ENCODE peak calls at places on chromosome 21, in four cellular contexts. One of them, this sample, is unnamed.

GRCh38 chr21:42021751-42022430 is 11.7 kb upstream of the ZBTB21 start:
- DNase-seq in brain microvascular endothelial cell: peak; percentile 56
- DNase-seq in CD8-positive, alpha-beta memory T cell: no peak
- DNase-seq in iPS-NIHi11: peak; percentile 71
- DNase-seq in this sample: no peak

GRCh38 chr21:25635310-25635709 is 3.7 kb upstream of the JAM2 start:
- DNase-seq in brain microvascular endothelial cell: no peak
- DNase-seq in CD8-positive, alpha-beta memory T cell: no peak
- DNase-seq in iPS-NIHi11: no peak
- DNase-seq in this sample: no peak

GRCh38 chr21:28771790-28772501 is 220.7 kb downstream of the LTN1 start:
- DNase-seq in brain microvascular endothelial cell: peak; percentile 66
- DNase-seq in CD8-positive, alpha-beta memory T cell: no peak
- DNase-seq in iPS-NIHi11: no peak
- DNase-seq in this sample: no peak

GRCh38 chr21:29511076-29511475 is 212.4 kb downstream of the BACH1 start:
- DNase-seq in brain microvascular endothelial cell: no peak
- DNase-seq in CD8-positive, alpha-beta memory T cell: no peak
- DNase-seq in iPS-NIHi11: no peak
- DNase-seq in this sample: no peak

GRCh38 chr21:16838330-16838729 is 674.5 kb upstream of the CXADR start:
- DNase-seq in brain microvascular endothelial cell: no peak
- DNase-seq in CD8-positive, alpha-beta memory T cell: no peak
- DNase-seq in iPS-NIHi11: no peak
- DNase-seq in this sample: peak; percentile 30

GRCh38 chr21:43367859-43368258 is 59.1 kb downstream of the SIK1 start:
- DNase-seq in brain microvascular endothelial cell: no peak
- DNase-seq in CD8-positive, alpha-beta memory T cell: no peak
- DNase-seq in iPS-NIHi11: no peak
- DNase-seq in this sample: no peak

GRCh38 chr21:45992311-45993209 is 11.0 kb downstream of the COL6A1 start:
- DNase-seq in brain microvascular endothelial cell: no peak
- DNase-seq in CD8-positive, alpha-beta memory T cell: no peak
- DNase-seq in iPS-NIHi11: peak; percentile 16
- DNase-seq in this sample: peak; percentile 1

GRCh38 chr21:14523234-14523633 is 22.9 kb downstream of the SAMSN1 start:
- DNase-seq in brain microvascular endothelial cell: no peak
- DNase-seq in CD8-positive, alpha-beta memory T cell: no peak
- DNase-seq in iPS-NIHi11: no peak
- DNase-seq in this sample: no peak

GRCh38 chr21:39714331-39714730 is 30.7 kb upstream of the IGSF5 start:
- DNase-seq in brain microvascular endothelial cell: no peak
- DNase-seq in CD8-positive, alpha-beta memory T cell: no peak
- DNase-seq in iPS-NIHi11: no peak
- DNase-seq in this sample: no peak

GRCh38 chr21:33042812-33043211 is 17.1 kb downstream of the OLIG2 start:
- DNase-seq in brain microvascular endothelial cell: peak; percentile 92
- DNase-seq in CD8-positive, alpha-beta memory T cell: no peak
- DNase-seq in iPS-NIHi11: no peak
- DNase-seq in this sample: peak; percentile 43

GRCh38 chr21:46108827-46109226 is 10.9 kb downstream of the COL6A2 start:
- DNase-seq in brain microvascular endothelial cell: no peak
- DNase-seq in CD8-positive, alpha-beta memory T cell: no peak
- DNase-seq in iPS-NIHi11: no peak
- DNase-seq in this sample: no peak

GRCh38 chr21:34558960-34559631 is 47.1 kb upstream of the KCNE1 start:
- DNase-seq in brain microvascular endothelial cell: no peak
- DNase-seq in CD8-positive, alpha-beta memory T cell: no peak
- DNase-seq in iPS-NIHi11: no peak
- DNase-seq in this sample: no peak

GRCh38 chr21:31201548-31201947 is 142.5 kb downstream of the TIAM1 start:
- DNase-seq in brain microvascular endothelial cell: peak; percentile 68
- DNase-seq in CD8-positive, alpha-beta memory T cell: no peak
- DNase-seq in iPS-NIHi11: no peak
- DNase-seq in this sample: no peak

GRCh38 chr21:39955326-39955725 is 88.1 kb downstream of the PCP4 start:
- DNase-seq in brain microvascular endothelial cell: no peak
- DNase-seq in CD8-positive, alpha-beta memory T cell: no peak
- DNase-seq in iPS-NIHi11: no peak
- DNase-seq in this sample: no peak

GRCh38 chr21:14916676-14917141 is 148.1 kb downstream of the NRIP1 start:
- DNase-seq in brain microvascular endothelial cell: peak; percentile 71
- DNase-seq in CD8-positive, alpha-beta memory T cell: no peak
- DNase-seq in iPS-NIHi11: no peak
- DNase-seq in this sample: no peak

GRCh38 chr21:46051379-46051770 is 46.5 kb upstream of the COL6A2 start:
- DNase-seq in brain microvascular endothelial cell: no peak
- DNase-seq in CD8-positive, alpha-beta memory T cell: no peak
- DNase-seq in iPS-NIHi11: no peak
- DNase-seq in this sample: no peak

GRCh38 chr21:28669331-28669730 is 323.3 kb downstream of the LTN1 start:
- DNase-seq in brain microvascular endothelial cell: no peak
- DNase-seq in CD8-positive, alpha-beta memory T cell: no peak
- DNase-seq in iPS-NIHi11: no peak
- DNase-seq in this sample: no peak

GRCh38 chr21:28235169-28235892 is 757.3 kb downstream of the LTN1 start:
- DNase-seq in brain microvascular endothelial cell: no peak
- DNase-seq in CD8-positive, alpha-beta memory T cell: no peak
- DNase-seq in iPS-NIHi11: no peak
- DNase-seq in this sample: no peak

GRCh38 chr21:36297938-36298572 is 21.9 kb upstream of the MORC3 start:
- DNase-seq in brain microvascular endothelial cell: no peak
- DNase-seq in CD8-positive, alpha-beta memory T cell: peak; percentile 80
- DNase-seq in iPS-NIHi11: no peak
- DNase-seq in this sample: peak; percentile 52

GRCh38 chr21:42040411-42041180 is 30.4 kb upstream of the ZBTB21 start:
- DNase-seq in brain microvascular endothelial cell: peak; percentile 99
- DNase-seq in CD8-positive, alpha-beta memory T cell: no peak
- DNase-seq in iPS-NIHi11: no peak
- DNase-seq in this sample: no peak

GRCh38 chr21:38798481-38798882 is 7.2 kb upstream of the ETS2 start:
- DNase-seq in brain microvascular endothelial cell: peak; percentile 52
- DNase-seq in CD8-positive, alpha-beta memory T cell: no peak
- DNase-seq in iPS-NIHi11: no peak
- DNase-seq in this sample: no peak

GRCh38 chr21:43879348-43880110 is 14.5 kb downstream of the AGPAT3 start:
- DNase-seq in brain microvascular endothelial cell: no peak
- DNase-seq in CD8-positive, alpha-beta memory T cell: no peak
- DNase-seq in iPS-NIHi11: no peak
- DNase-seq in this sample: no peak

GRCh38 chr21:26167593-26167992 is 3.0 kb downstream of the APP start:
- DNase-seq in brain microvascular endothelial cell: no peak
- DNase-seq in CD8-positive, alpha-beta memory T cell: no peak
- DNase-seq in iPS-NIHi11: no peak
- DNase-seq in this sample: no peak

GRCh38 chr21:27429612-27430361 is 462.9 kb upstream of the ADAMTS5 start:
- DNase-seq in brain microvascular endothelial cell: no peak
- DNase-seq in CD8-positive, alpha-beta memory T cell: no peak
- DNase-seq in iPS-NIHi11: no peak
- DNase-seq in this sample: no peak

GRCh38 chr21:25487046-25487594 is 120.2 kb downstream of the MRPL39 start:
- DNase-seq in brain microvascular endothelial cell: no peak
- DNase-seq in CD8-positive, alpha-beta memory T cell: no peak
- DNase-seq in iPS-NIHi11: no peak
- DNase-seq in this sample: no peak

GRCh38 chr21:33543505-33544129 is 779 bp downstream of the SON start:
- DNase-seq in brain microvascular endothelial cell: peak; percentile 38
- DNase-seq in CD8-positive, alpha-beta memory T cell: no peak
- DNase-seq in iPS-NIHi11: peak; percentile 54
- DNase-seq in this sample: peak; percentile 64

GRCh38 chr21:16070207-16070651 is 340.4 kb downstream of the USP25 start:
- DNase-seq in brain microvascular endothelial cell: no peak
- DNase-seq in CD8-positive, alpha-beta memory T cell: no peak
- DNase-seq in iPS-NIHi11: peak; percentile 15
- DNase-seq in this sample: no peak

GRCh38 chr21:45983981-45984551 is 2.5 kb downstream of the COL6A1 start:
- DNase-seq in brain microvascular endothelial cell: no peak
- DNase-seq in CD8-positive, alpha-beta memory T cell: no peak
- DNase-seq in iPS-NIHi11: peak; percentile 18
- DNase-seq in this sample: no peak

GRCh38 chr21:44065428-44065827 is 41.8 kb upstream of the PWP2 start:
- DNase-seq in brain microvascular endothelial cell: peak; percentile 13
- DNase-seq in CD8-positive, alpha-beta memory T cell: peak; percentile 87
- DNase-seq in iPS-NIHi11: no peak
- DNase-seq in this sample: peak; percentile 28

GRCh38 chr21:33238565-33239255 is 9.0 kb downstream of the IFNAR2 start:
- DNase-seq in brain microvascular endothelial cell: no peak
- DNase-seq in CD8-positive, alpha-beta memory T cell: no peak
- DNase-seq in iPS-NIHi11: no peak
- DNase-seq in this sample: no peak

GRCh38 chr21:26177187-26177586 is 6.6 kb upstream of the APP start:
- DNase-seq in brain microvascular endothelial cell: no peak
- DNase-seq in CD8-positive, alpha-beta memory T cell: no peak
- DNase-seq in iPS-NIHi11: no peak
- DNase-seq in this sample: no peak

GRCh38 chr21:37266515-37267221 is 466 bp downstream of the VPS26C start:
- DNase-seq in brain microvascular endothelial cell: peak; percentile 11
- DNase-seq in CD8-positive, alpha-beta memory T cell: no peak
- DNase-seq in iPS-NIHi11: peak; percentile 52
- DNase-seq in this sample: peak; percentile 54

GRCh38 chr21:37463083-37463780 is 96.7 kb downstream of the DYRK1A start:
- DNase-seq in brain microvascular endothelial cell: peak; percentile 37
- DNase-seq in CD8-positive, alpha-beta memory T cell: peak; percentile 31
- DNase-seq in iPS-NIHi11: peak; percentile 44
- DNase-seq in this sample: no peak

GRCh38 chr21:45995686-45996179 is 14.2 kb downstream of the COL6A1 start:
- DNase-seq in brain microvascular endothelial cell: no peak
- DNase-seq in CD8-positive, alpha-beta memory T cell: no peak
- DNase-seq in iPS-NIHi11: peak; percentile 42
- DNase-seq in this sample: peak; percentile 2

GRCh38 chr21:28247454-28248020 is 745.1 kb downstream of the LTN1 start:
- DNase-seq in brain microvascular endothelial cell: no peak
- DNase-seq in CD8-positive, alpha-beta memory T cell: no peak
- DNase-seq in iPS-NIHi11: no peak
- DNase-seq in this sample: no peak

GRCh38 chr21:27954806-27955205 is 987.9 kb upstream of the ADAMTS5 start:
- DNase-seq in brain microvascular endothelial cell: no peak
- DNase-seq in CD8-positive, alpha-beta memory T cell: no peak
- DNase-seq in iPS-NIHi11: no peak
- DNase-seq in this sample: no peak

GRCh38 chr21:40512590-40512989 is 334.4 kb downstream of the DSCAM start:
- DNase-seq in brain microvascular endothelial cell: no peak
- DNase-seq in CD8-positive, alpha-beta memory T cell: no peak
- DNase-seq in iPS-NIHi11: peak; percentile 57
- DNase-seq in this sample: no peak

GRCh38 chr21:25838809-25839208 is 104.0 kb downstream of the GABPA start:
- DNase-seq in brain microvascular endothelial cell: no peak
- DNase-seq in CD8-positive, alpha-beta memory T cell: no peak
- DNase-seq in iPS-NIHi11: no peak
- DNase-seq in this sample: no peak